ENCODE peak calls at places on chromosome 18, in six cellular contexts. Y is GM12864, C is fibroblast of the aortic adventitia, I is cardiac fibroblast, R is kidney epithelial cell, S is transverse colon. A is an unnamed sample.

GRCh38 chr18:36297419-36298112 is at the start of gene FHOD3:
- DNase-seq in C (peak; percentile 47), I (peak; percentile 66), Y (no peak), S (peak; percentile 48), R (no peak), A (peak; percentile 88)

GRCh38 chr18:59597049-59597448 is 100.2 kb downstream of the CCBE1 start:
- DNase-seq in R (no peak), Y (no peak), C (no peak), S (no peak), I (no peak), A (no peak)

GRCh38 chr18:51340332-51340731 is 142.9 kb upstream of the MEX3C start:
- DNase-seq in Y (no peak), C (no peak), S (no peak), R (no peak), I (no peak), A (no peak)

GRCh38 chr18:53268455-53268854 is 928.5 kb downstream of the DCC start:
- DNase-seq in Y (no peak), S (no peak), C (no peak), R (no peak), I (no peak), A (no peak)

GRCh38 chr18:49030692-49031443 is 80.1 kb upstream of the SMAD7 start:
- DNase-seq in C (peak; percentile 63), R (no peak), I (no peak), Y (no peak), S (no peak), A (no peak)

GRCh38 chr18:2111456-2111855 is 459.8 kb downstream of the METTL4 start:
- DNase-seq in C (peak; percentile 39), S (no peak), Y (no peak), R (peak; percentile 55), I (peak; percentile 8), A (no peak)

GRCh38 chr18:62531078-62531477 is 8.3 kb downstream of the ZCCHC2 start:
- DNase-seq in I (no peak), R (no peak), C (no peak), S (no peak), Y (no peak), A (no peak)

GRCh38 chr18:41396861-41397260 is 558.2 kb upstream of the PIK3C3 start:
- DNase-seq in S (no peak), R (no peak), C (no peak), I (no peak), Y (no peak), A (no peak)

GRCh38 chr18:12597775-12598174 is 60.1 kb downstream of the SPIRE1 start:
- DNase-seq in Y (no peak), S (no peak), I (peak; percentile 84), C (peak; percentile 88), R (peak; percentile 61), A (no peak)

GRCh38 chr18:12408247-12408869 is 629 bp downstream of the PRELID3A start:
- DNase-seq in C (peak; percentile 45), Y (no peak), S (peak; percentile 17), R (no peak), I (peak; percentile 42), A (no peak)

GRCh38 chr18:23935804-23936203 is 78.8 kb upstream of the TTC39C start:
- DNase-seq in R (no peak), Y (no peak), I (no peak), C (no peak), S (peak; percentile 21), A (no peak)

DNA sequence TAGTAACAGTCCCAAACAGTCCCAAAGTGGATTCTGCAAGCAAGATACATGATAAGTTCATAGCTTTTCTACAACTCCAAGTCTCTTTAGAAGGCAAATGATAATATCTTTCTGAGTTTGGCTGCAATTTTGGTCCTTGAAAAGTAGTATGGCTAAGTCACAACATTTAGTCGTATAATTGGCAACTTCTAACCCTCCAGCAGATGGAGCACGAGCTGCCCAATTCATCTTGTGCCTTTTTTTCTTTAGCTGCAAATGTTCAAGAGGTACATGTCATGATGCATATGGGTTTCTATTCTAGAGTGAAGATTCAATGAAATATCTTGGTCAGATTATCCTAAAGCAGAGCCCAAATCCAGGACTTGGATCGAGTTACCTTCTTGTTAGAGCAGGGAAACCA is 127.0 kb upstream of the KLHL14 start:
- DNase-seq in R (no peak), I (no peak), S (no peak), C (peak; percentile 54), Y (no peak), A (no peak)
- TF ChIP-seq CTCF in R (no peak), I (peak; percentile 45), S (no peak), C (peak; percentile 45), Y (no peak), A (no peak)

DNA sequence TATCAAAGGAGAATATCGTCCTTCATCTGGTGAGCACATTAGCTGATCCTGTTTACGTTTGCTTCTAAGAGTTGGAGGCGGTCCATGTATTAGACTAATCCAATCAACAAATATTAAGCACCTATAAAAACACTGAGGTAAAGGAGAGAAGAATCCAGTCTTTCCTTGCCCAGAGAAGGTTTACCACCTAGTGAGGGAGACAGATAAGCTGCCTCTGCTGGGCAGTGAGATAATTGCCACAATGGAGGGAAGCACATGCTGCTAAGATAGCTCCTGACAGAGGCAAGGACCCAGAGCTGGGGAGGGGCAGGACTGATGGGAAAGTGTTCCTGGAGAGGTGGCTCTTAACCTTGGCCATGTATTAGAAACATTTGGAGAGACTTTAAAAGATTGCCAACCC is 36.7 kb upstream of the ST8SIA5 start:
- DNase-seq in S (no peak), R (no peak), I (no peak), Y (no peak), C (no peak), A (no peak)
- TF ChIP-seq CTCF in S (no peak), R (no peak), I (no peak), Y (no peak), C (no peak), A (no peak)

GRCh38 chr18:39737869-39738268 is 2172.3 kb upstream of the CELF4 start:
- DNase-seq in C (no peak), R (no peak), Y (no peak), I (no peak), S (no peak), A (no peak)

DNA sequence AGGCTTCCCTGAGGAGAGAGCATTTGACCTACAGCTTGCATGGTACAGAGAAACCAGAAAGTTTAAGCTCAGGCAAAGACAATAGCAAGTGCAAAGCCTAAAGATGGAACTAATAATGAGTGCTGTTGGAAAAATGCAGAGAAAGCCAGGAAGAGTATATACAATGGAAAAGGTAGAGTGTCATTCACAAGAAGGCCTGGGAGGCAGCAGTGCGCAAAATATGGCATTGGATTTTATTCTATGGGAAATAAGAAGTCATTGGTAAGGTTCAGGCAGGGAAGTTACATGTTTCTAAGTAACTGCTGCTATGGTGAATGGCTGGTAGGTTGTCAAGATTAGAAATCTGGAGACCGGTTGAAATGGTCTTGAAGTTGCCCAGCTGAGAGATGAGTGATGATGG is 2167.3 kb upstream of the CELF4 start:
- DNase-seq in S (no peak), R (no peak), Y (no peak), I (no peak), C (no peak), A (no peak)
- TF ChIP-seq CTCF in S (peak; percentile 10), R (no peak), Y (no peak), I (no peak), C (no peak), A (no peak)

GRCh38 chr18:11393486-11393885 is 215.9 kb upstream of the SLC35G4 start:
- DNase-seq in Y (no peak), C (peak; percentile 50), R (no peak), S (no peak), I (peak; percentile 72), A (no peak)

GRCh38 chr18:11392974-11393373 is 216.4 kb upstream of the SLC35G4 start:
- DNase-seq in Y (no peak), C (no peak), S (no peak), I (no peak), R (no peak), A (no peak)

GRCh38 chr18:11398625-11399024 is 210.8 kb upstream of the SLC35G4 start:
- DNase-seq in S (no peak), R (no peak), I (peak; percentile 9), Y (no peak), C (no peak), A (no peak)
- TF ChIP-seq CTCF in S (no peak), R (peak; percentile 11), I (no peak), Y (peak; percentile 31), C (peak; percentile 5), A (no peak)

DNA sequence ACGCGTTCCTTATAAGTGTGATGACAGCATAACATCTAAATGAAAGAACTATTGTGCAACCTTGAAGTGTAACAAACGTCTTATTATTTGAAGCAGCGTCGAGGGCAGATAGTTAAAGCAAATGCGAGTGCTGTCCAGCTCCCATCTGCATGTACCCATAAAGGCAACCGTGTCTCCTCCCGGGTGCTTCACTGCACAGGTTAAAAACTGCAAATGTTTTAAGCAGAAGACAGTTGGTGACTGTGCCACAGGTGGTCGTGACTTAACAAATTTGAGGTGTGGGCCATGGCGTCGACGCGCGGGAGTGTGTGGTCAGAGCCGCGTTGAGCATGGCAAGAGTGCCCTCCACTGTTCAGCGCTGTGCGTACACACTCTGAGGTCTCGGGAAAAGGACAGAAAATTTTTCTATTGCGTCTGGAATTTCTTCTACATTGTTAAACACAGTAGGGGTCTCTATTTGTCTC is 6.4 kb downstream of the SALL3 start:
- DNase-seq in I (peak; percentile 24), S (no peak), C (no peak), R (no peak), Y (no peak), A (no peak)
- TF ChIP-seq CTCF in I (peak; percentile 41), S (no peak), C (peak; percentile 18), R (peak; percentile 59), Y (peak; percentile 20), A (peak; percentile 29)

GRCh38 chr18:76273956-76274355 is 221.1 kb downstream of the ZNF516 start:
- DNase-seq in S (no peak), I (no peak), Y (no peak), R (no peak), C (no peak), A (no peak)

GRCh38 chr18:76275913-76276312 is 219.1 kb downstream of the ZNF516 start:
- DNase-seq in I (no peak), Y (no peak), C (no peak), R (no peak), S (no peak), A (no peak)

GRCh38 chr18:76273036-76273545 is 222.0 kb downstream of the ZNF516 start:
- DNase-seq in Y (no peak), I (no peak), C (no peak), S (no peak), R (no peak), A (no peak)

DNA sequence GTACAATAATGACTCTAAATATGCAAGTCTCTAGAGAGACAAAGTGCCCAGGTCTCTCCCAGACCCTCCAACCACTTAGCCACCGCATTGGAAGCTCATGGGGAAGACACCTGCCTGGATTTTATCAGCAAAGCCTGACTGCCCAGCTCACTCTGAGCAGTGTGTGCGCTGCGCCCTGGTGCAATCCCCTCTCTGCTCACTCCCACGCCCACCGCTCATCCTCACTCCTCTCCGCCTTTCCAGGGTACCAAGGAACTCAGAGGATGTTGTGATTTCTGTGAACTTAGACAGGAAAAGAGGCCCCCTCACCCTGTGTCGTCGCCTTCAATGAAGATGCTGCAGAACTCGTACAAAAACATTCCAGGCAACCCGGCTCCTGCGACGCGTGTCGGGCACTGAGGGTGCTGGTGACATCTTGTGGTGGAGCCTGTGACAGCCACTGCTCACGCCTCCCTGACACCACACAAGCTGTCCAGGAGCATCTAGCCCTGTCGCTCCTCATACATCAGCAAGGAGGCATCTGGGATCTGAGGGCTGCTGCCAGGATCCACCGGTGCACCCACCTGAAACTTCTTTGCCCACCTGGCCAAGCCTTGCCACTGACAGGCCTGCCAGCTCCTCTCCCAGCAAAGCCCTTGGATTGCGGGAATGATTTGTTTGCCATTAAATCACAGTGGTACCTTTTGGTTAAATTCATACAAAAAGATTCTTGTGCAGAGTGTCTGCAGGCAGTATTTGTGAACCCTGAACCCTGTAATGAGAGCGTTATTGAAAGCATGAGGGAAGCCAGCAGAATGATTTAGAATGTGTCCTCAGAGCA is 220.4 kb downstream of the ZNF516 start:
- DNase-seq in S (no peak), I (no peak), Y (no peak), C (no peak), R (no peak), A (no peak)
- TF ChIP-seq CTCF in S (no peak), I (no peak), Y (peak; percentile 9), C (no peak), R (peak; percentile 23), A (no peak)